ENCODE peak calls at places on chromosomes 2 and 18, in eight cellular contexts. D is COR-L47, P is A549, Z is midbrain, O is HEK293T, T is fibroblast of mammary gland, U is AG08396, L is Peyer's patch. J is an unnamed sample.

GRCh38 chr2:176852667-176853066 is 359.9 kb upstream of the HNRNPA3 start:
- DNase-seq in D (no peak), P (no peak), Z (no peak), O (no peak), T (no peak), U (no peak), L (no peak), J (no peak)

GRCh38 chr18:48599391-48599790 is 60.6 kb downstream of the CTIF start:
- DNase-seq in D (no peak), P (no peak), Z (no peak), O (no peak), T (no peak), U (no peak), L (no peak), J (no peak)

GRCh38 chr2:38704664-38705063 is 38.8 kb downstream of the GALM start:
- DNase-seq in D (no peak), P (no peak), Z (no peak), O (no peak), T (no peak), U (no peak), L (no peak), J (no peak)

GRCh38 chr2:37282746-37283145 is 41.9 kb downstream of the PRKD3 start:
- DNase-seq in D (no peak), P (no peak), Z (no peak), O (no peak), T (no peak), U (no peak), L (no peak), J (no peak)

GRCh38 chr2:9291331-9291730 is 84.7 kb downstream of the ASAP2 start:
- DNase-seq in D (no peak), P (no peak), Z (no peak), O (no peak), T (no peak), U (no peak), L (no peak), J (no peak)

GRCh38 chr2:114442545-114442944 is at the start of gene DPP10:
- DNase-seq in D (no peak), P (no peak), Z (no peak), O (peak), T (peak), U (no peak), L (no peak), J (no peak)

GRCh38 chr2:195322324-195322723 is 334.7 kb upstream of the SLC39A10 start:
- DNase-seq in D (peak), P (peak), Z (no peak), O (peak), T (peak), U (no peak), L (peak), J (no peak)

GRCh38 chr18:13273800-13274199 is 55.2 kb downstream of the LDLRAD4 start:
- DNase-seq in D (no peak), P (no peak), Z (no peak), O (no peak), T (no peak), U (no peak), L (no peak), J (no peak)

GRCh38 chr2:181848356-181848876 is 43.1 kb upstream of the ITPRID2 start:
- DNase-seq in D (no peak), P (no peak), Z (no peak), O (no peak), T (peak), U (no peak), L (no peak), J (no peak)

GRCh38 chr2:72027426-72028161 is 120.1 kb downstream of the CYP26B1 start:
- DNase-seq in D (no peak), P (no peak), Z (no peak), O (no peak), T (peak), U (no peak), L (no peak), J (no peak)

GRCh38 chr2:231110551-231110950 is 14.3 kb downstream of the HTR2B start:
- DNase-seq in D (no peak), P (no peak), Z (no peak), O (no peak), T (peak), U (no peak), L (no peak), J (peak)

GRCh38 chr18:36934884-36935283 is 106.0 kb downstream of the KIAA1328 start:
- DNase-seq in D (no peak), P (no peak), Z (no peak), O (no peak), T (peak), U (no peak), L (no peak), J (peak)

GRCh38 chr2:239462671-239463506 is 62.1 kb upstream of the HDAC4 start:
- DNase-seq in D (no peak), P (no peak), Z (no peak), O (no peak), T (no peak), U (no peak), L (peak), J (no peak)

GRCh38 chr2:240469747-240470146 is 34.3 kb downstream of the GPC1 start:
- DNase-seq in D (no peak), P (no peak), Z (no peak), O (no peak), T (no peak), U (no peak), L (no peak), J (no peak)

GRCh38 chr2:197011777-197012641 is 85.5 kb upstream of the PGAP1 start:
- DNase-seq in D (peak), P (peak), Z (peak), O (peak), T (peak), U (peak), L (no peak), J (no peak)

GRCh38 chr2:181876614-181877063 is 14.9 kb upstream of the ITPRID2 start:
- DNase-seq in D (no peak), P (peak), Z (no peak), O (no peak), T (peak), U (no peak), L (no peak), J (no peak)

GRCh38 chr2:42567389-42567788 is 1.0 kb upstream of the MTA3 start:
- DNase-seq in D (no peak), P (no peak), Z (peak), O (no peak), T (peak), U (peak), L (no peak), J (no peak)

GRCh38 chr2:3465844-3466481 is 53.4 kb downstream of the ADI1 start:
- DNase-seq in D (no peak), P (peak), Z (no peak), O (no peak), T (peak), U (peak), L (no peak), J (no peak)

GRCh38 chr2:3864943-3865664 is 161.7 kb downstream of the DCDC2C start:
- DNase-seq in D (peak), P (no peak), Z (no peak), O (no peak), T (no peak), U (no peak), L (no peak), J (no peak)

GRCh38 chr2:58571181-58571852 is 330.2 kb upstream of the FANCL start:
- DNase-seq in D (peak), P (peak), Z (peak), O (peak), T (peak), U (peak), L (no peak), J (peak)